ENCODE peak calls at places on chromosomes 13 and 19, in four cellular contexts. M is K562, A is SK-N-SH, J is H1. N is an unnamed sample.

GRCh38 chr13:99226493-99226892 is 25.8 kb downstream of the UBAC2 start:
- DNase-seq in M (no peak), A (no peak), J (no peak), N (no peak)

GRCh38 chr19:19416280-19416679 is 10.8 kb downstream of the GATAD2A start:
- DNase-seq in A (no peak), M (no peak), J (no peak), N (no peak)

GRCh38 chr13:43991773-43992201 is 112.1 kb downstream of the LACC1 start:
- DNase-seq in J (no peak), M (no peak), A (no peak), N (no peak)

GRCh38 chr13:98441056-98441676 is 135.7 kb downstream of the STK24 start:
- DNase-seq in J (no peak), M (no peak), A (no peak), N (no peak)

GRCh38 chr13:51644649-51645048 is 60.4 kb downstream of the WDFY2 start:
- DNase-seq in M (no peak), J (no peak), A (no peak), N (no peak)

GRCh38 chr19:50669319-50670101 is 20.3 kb downstream of the C19orf81 start:
- DNase-seq in M (peak), J (peak), A (peak), N (no peak)

GRCh38 chr13:24693862-24694471 is 13.8 kb downstream of the ATP12A start:
- DNase-seq in M (peak), J (peak), A (peak), N (peak)

GRCh38 chr13:52846567-52847321 is 1.7 kb downstream of the PCDH8 start:
- DNase-seq in J (peak), A (peak), M (no peak), N (peak)

GRCh38 chr19:15112385-15112784 is 5.2 kb downstream of the SYDE1 start:
- DNase-seq in J (peak), A (peak), M (peak), N (peak)

GRCh38 chr19:4362871-4363545 is 19.6 kb downstream of the MPND start:
- DNase-seq in A (no peak), J (peak), M (no peak), N (peak)

GRCh38 chr19:31517466-31518180 is 168.4 kb upstream of the TSHZ3 start:
- DNase-seq in M (no peak), J (peak), A (no peak), N (no peak)

GRCh38 chr13:89113744-89114143 is 1442.6 kb downstream of the SLITRK5 start:
- DNase-seq in J (no peak), A (no peak), M (no peak), N (no peak)

GRCh38 chr19:48102870-48103751 is 7.5 kb downstream of the PLA2G4C start:
- DNase-seq in A (peak), J (peak), M (peak), N (peak)

GRCh38 chr13:51926528-51926885 is 64.7 kb downstream of the CCDC70 start:
- DNase-seq in J (no peak), A (no peak), M (peak), N (no peak)

GRCh38 chr19:14530005-14530348 is 583 bp downstream of the TECR start:
- DNase-seq in J (no peak), A (no peak), M (no peak), N (no peak)

GRCh38 chr13:100024023-100024422 is 42.4 kb downstream of the ZIC2 start:
- DNase-seq in M (no peak), A (no peak), J (no peak), N (no peak)

GRCh38 chr13:22499919-22500318 is 680.9 kb upstream of the SGCG start:
- DNase-seq in J (no peak), A (no peak), M (no peak), N (no peak)

GRCh38 chr19:22601906-22602630 is 32.1 kb upstream of the ZNF492 start:
- DNase-seq in A (no peak), J (no peak), M (no peak), N (no peak)

GRCh38 chr13:35857769-35858168 is 273.4 kb downstream of the DCLK1 start:
- DNase-seq in A (no peak), M (no peak), J (peak), N (peak)

GRCh38 chr19:13623686-13624405 is 117.6 kb upstream of the CACNA1A start:
- DNase-seq in M (no peak), J (no peak), A (no peak), N (peak)

GRCh38 chr13:97435794-97436193 is 1.8 kb downstream of the RAP2A start:
- DNase-seq in J (no peak), A (no peak), M (no peak), N (no peak)

DNA sequence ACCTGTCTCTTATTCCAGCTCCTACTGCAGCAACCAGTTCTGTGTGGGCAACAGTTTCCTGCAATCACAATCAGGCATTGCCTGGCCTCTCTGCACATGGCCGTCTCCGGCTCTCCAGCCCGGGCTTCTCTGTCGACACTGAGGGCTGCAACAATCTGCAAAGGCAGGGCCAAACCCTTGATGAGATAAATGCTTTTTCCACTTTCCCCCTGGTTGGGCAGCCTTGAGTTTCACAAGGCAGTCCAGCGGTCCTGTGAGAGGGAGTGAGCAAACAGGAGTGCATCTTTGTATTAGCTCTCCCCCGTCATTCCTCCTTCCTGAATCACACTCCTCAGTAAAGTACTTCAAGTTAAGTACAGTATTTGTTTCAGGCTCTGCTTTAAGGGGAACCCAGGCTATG is 40.7 kb upstream of the VWA8 start:
- DNase-seq in M (no peak), J (peak), A (no peak), N (peak)
- TF ChIP-seq TEAD4 in M (no peak), J (no peak), A (no peak), N (no peak)

GRCh38 chr13:30156270-30156669 is 151.1 kb downstream of the KATNAL1 start:
- DNase-seq in J (no peak), A (no peak), M (no peak), N (no peak)
- TF ChIP-seq TEAD4 in J (no peak), A (no peak), M (no peak), N (no peak)

GRCh38 chr13:46134961-46135522 is 30.2 kb upstream of the CPB2 start:
- DNase-seq in A (no peak), M (no peak), J (no peak), N (no peak)
- TF ChIP-seq TEAD4 in A (no peak), M (no peak), J (no peak), N (no peak)

GRCh38 chr13:94198666-94199065 is 280.8 kb downstream of the DCT start:
- DNase-seq in J (no peak), M (no peak), A (no peak), N (no peak)
- TF ChIP-seq TEAD4 in J (no peak), M (no peak), A (no peak), N (no peak)

DNA sequence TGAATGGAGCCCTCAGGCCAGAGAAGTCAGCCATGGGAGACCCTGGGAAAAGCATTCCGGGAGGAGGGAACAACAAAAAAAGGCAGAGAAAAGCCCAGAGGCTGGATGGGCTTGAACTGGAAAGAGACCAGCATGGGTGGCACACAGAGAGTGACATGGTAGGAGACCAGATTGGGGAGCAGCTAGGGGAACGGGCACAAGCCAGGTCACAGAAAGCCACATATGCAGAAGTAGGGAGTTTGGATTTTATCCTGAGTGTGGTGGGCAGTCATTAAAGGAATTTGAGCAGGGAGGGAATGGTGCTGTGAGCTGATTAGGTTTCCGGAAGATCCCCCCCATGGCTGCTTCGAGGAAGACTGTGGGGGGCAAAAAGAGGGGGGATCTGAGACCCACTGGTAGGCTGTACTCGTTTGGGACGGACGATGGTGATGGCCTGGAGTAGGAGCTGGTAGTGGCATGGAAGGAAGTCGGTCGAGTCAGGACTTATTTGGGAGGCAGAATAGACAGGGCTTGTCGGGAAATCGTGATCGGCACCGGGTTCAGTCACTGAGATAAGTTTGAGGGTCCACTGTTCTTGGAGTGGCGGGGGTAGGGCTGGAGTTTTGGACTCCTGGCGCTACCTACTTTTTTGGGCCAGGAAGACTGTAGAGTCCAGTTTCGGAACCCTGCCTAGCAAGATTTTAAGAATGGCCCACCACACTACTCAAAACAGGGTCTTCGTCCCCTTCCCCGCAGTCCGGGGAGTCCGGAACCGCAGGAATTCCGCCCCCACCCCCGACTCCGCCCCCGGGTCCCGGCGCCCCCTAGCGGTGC is 949 bp downstream of the SERTAD1 start:
- DNase-seq in J (peak), A (no peak), M (peak), N (no peak)
- TF ChIP-seq TEAD4 in J (peak), A (no peak), M (peak), N (no peak)

DNA sequence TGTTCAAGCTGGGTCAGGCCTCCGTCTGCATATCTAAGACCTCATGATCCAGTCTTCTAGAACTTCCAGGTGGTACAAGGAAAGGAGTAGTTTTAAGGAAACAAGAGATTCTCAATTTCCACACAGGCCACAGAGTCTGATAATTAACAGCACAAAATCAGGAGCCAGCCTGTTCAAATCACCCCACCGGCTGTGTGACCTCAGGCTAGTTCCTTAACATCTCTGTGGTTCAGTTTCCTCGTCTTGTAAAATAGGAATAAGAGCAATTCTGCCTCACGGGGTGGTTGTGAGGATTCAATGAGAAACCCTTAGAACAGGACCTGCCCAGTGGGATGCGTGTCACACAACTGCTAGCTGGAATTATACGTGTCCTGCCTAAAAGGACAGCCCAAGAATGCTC is 25.6 kb downstream of the FCGBP start:
- DNase-seq in A (no peak), J (no peak), M (no peak), N (no peak)
- TF ChIP-seq TEAD4 in A (no peak), J (no peak), M (no peak), N (no peak)

GRCh38 chr19:33736787-33737186 is 59.9 kb upstream of the KCTD15 start:
- DNase-seq in A (no peak), M (no peak), J (no peak), N (no peak)

GRCh38 chr19:33736158-33736557 is 60.5 kb upstream of the KCTD15 start:
- DNase-seq in J (no peak), M (no peak), A (no peak), N (no peak)

GRCh38 chr19:33737704-33738103 is 59.0 kb upstream of the KCTD15 start:
- DNase-seq in A (no peak), M (no peak), J (no peak), N (no peak)

GRCh38 chr19:33745297-33745696 is 51.4 kb upstream of the KCTD15 start:
- DNase-seq in J (no peak), M (no peak), A (no peak), N (no peak)

DNA sequence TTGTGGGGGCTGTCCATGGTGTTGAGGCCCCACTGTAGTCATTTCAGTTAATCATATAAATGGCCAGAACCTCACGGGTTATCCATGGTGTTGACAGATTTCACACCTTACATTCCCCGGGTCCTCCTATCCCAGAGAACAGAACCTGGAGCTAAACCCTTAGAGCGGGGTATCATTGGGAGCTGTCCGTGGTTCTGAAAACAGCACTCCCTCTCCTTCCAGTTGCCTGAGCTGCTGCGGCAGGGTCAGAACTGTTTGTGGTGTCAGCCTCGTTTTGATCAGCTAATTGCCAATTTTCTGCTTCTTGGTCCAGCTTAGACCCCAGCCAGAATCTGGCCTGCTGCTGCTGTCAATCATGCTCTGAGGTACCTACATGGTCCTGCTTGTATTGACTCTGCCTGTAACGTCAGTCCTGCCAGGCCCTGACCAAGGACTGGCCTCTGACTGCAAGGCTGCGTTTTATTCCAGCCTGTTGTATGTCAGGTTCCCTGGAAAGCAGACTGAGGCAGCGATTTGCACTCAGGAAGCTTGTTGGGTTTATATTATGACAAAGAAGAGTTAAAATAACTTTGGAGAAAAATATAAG is 55.8 kb upstream of the KCTD15 start:
- DNase-seq in J (peak), A (no peak), M (peak), N (peak)
- TF ChIP-seq TEAD4 in J (no peak), A (no peak), M (no peak), N (no peak)

N was measured in WTC11.